ENCODE peak calls at places on chromosomes 13 and 19, in four cellular contexts. J is GM23338; Y is CD4-positive, alpha-beta T cell; D is brain microvascular endothelial cell. H is an unnamed sample. For H3K27me3, the result is how much of the 10 kb centered on the place peaks cover.

GRCh38 chr19:30620354-30620753 is 248.2 kb downstream of the ZNF536 start:
- DNase-seq in Y (no peak), J (no peak), D (no peak), H (no peak)

GRCh38 chr13:61029064-61029463 is 386.6 kb downstream of the PCDH20 start:
- DNase-seq in Y (no peak), J (peak), D (no peak), H (no peak)

GRCh38 chr19:13830761-13831481 is 35.7 kb downstream of the ZSWIM4 start:
- DNase-seq in D (no peak), J (no peak), Y (no peak), H (no peak)

GRCh38 chr13:35957174-35957867 is 173.9 kb downstream of the DCLK1 start:
- DNase-seq in D (no peak), J (no peak), Y (no peak), H (no peak)

GRCh38 chr13:75587679-75588078 is 38.1 kb downstream of the UCHL3 start:
- DNase-seq in Y (no peak), J (peak), D (no peak), H (no peak)

GRCh38 chr13:50285283-50285682 is 270.0 kb downstream of the KCNRG start:
- DNase-seq in J (no peak), Y (no peak), D (no peak), H (no peak)

GRCh38 chr19:51272183-51272817 is 21.4 kb downstream of the SIGLECL1 start:
- DNase-seq in D (no peak), Y (no peak), J (peak), H (no peak)

GRCh38 chr19:46621191-46622117 is 3.4 kb downstream of the PTGIR start:
- DNase-seq in D (no peak), Y (no peak), J (peak), H (peak)

GRCh38 chr13:79861731-79862130 is 380.8 kb downstream of the NDFIP2 start:
- DNase-seq in Y (no peak), J (no peak), D (no peak), H (no peak)

GRCh38 chr13:44815507-44816074 is 173.7 kb downstream of the NUFIP1 start:
- DNase-seq in D (peak), Y (no peak), J (peak), H (peak)

GRCh38 chr19:45577111-45577905 is 7.3 kb downstream of the OPA3 start:
- DNase-seq in Y (no peak), J (peak), D (peak), H (no peak)

GRCh38 chr19:53785196-53785889 is 38.8 kb downstream of the NLRP12 start:
- DNase-seq in J (peak), D (no peak), Y (no peak), H (no peak)

GRCh38 chr13:51806571-51806970 is 2.6 kb upstream of the DHRS12 start:
- DNase-seq in J (no peak), Y (no peak), D (peak), H (no peak)
- H3K27ac ChIP-seq in J (no peak), Y (peak), D (no peak), H (no peak)

GRCh38 chr19:858284-858683 is 1.2 kb upstream of the CFD start:
- DNase-seq in D (no peak), J (no peak), Y (no peak), H (no peak)
- H3K27me3 ChIP-seq in D (under half), J (under half), Y (under half), H (half or more)

DNA sequence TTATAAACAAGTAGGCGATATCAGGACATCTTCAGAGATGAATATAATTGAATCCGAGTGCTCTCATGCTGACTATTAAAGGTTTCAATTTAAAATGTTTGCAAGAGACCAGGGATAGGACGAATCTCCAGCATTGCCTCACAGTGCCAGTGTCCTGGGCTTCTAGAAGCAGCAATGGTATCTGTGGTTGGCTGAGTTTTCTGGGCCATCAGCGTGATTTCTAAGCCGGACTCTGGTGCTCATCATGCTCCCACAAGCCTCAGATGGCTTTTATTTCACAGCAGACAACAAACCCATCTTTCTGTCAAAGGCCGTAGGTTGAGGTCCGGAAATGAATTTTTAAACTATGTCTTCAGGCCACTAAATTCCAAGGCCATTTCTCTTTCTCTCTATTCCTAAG is 187.7 kb downstream of the FOXO1 start:
- DNase-seq in Y (no peak), D (no peak), J (no peak), H (no peak)
- H3K27ac ChIP-seq in Y (no peak), D (no peak), J (no peak), H (peak)

DNA sequence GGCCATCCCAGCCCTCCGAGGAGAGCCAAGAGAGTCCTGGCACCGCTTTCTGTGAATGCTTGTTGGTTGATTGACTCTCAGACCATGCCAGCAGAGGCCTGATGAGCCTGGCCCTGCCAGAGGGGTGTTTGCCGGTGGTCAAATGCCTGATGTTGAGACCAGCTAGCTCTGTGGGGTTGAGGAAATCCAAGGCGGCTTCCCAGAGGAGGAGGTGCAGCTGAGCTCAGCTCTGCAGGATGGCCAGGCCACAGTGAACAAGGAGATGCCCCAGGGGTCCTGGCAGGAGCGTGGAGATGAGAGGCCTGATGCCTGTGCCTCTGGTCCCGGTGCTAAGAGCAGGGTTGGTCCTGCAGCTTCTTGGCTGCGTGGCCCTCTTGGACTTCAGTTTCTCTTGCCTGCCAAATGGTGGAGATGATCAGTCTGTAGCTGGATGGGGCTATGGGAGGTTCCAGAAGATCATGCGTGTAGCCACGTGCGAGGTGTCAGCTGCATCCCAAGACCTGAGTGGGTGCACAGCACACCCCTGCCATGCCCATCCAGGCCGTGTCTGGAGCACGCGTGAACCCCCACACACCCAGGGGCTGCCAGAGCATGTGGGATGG is 16.8 kb downstream of the NFIC start:
- DNase-seq in Y (no peak), D (no peak), J (no peak), H (peak)
- H3K27me3 ChIP-seq in Y (under half), D (under half), J (under half), H (under half)

GRCh38 chr19:17406039-17406886 is 833 bp upstream of the BST2 start:
- DNase-seq in Y (no peak), D (peak), J (no peak), H (no peak)

GRCh38 chr19:17404015-17404414 is 1.4 kb downstream of the BST2 start:
- DNase-seq in J (peak), D (no peak), Y (no peak), H (no peak)

GRCh38 chr19:17405250-17406038 is at the start of gene BST2:
- DNase-seq in J (peak), Y (peak), D (peak), H (peak)

GRCh38 chr19:17404621-17405249 is 695 bp downstream of the BST2 start:
- DNase-seq in J (no peak), D (no peak), Y (no peak), H (no peak)

DNA sequence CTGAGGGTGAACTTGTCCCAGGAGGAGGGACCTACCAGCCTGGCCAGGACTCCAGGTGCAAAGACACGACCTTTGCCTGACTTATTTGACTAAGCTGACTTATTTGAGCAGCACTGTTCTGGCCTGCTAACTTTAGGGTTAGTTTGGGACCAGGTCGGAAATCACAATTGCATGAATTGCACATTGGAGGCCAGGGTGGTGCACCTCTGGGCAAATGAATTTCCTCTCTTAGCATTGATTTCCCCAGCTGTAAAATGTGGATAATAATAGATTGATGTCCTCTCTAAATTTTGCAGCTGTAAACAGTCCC is 1.4 kb upstream of the BST2 start:
- DNase-seq in Y (no peak), J (no peak), D (no peak), H (no peak)
- H3K27ac ChIP-seq in Y (peak), J (no peak), D (no peak), H (no peak)

GRCh38 chr19:1468274-1469199 is 10.5 kb downstream of the C19orf25 start:
- DNase-seq in D (no peak), Y (no peak), J (no peak), H (no peak)

GRCh38 chr19:1469200-1469935 is 9.6 kb downstream of the C19orf25 start:
- DNase-seq in D (no peak), J (no peak), Y (no peak), H (no peak)

GRCh38 chr19:1470864-1471513 is 8.0 kb downstream of the C19orf25 start:
- DNase-seq in D (no peak), J (peak), Y (no peak), H (no peak)

GRCh38 chr19:1471514-1472107 is 7.4 kb downstream of the C19orf25 start:
- DNase-seq in D (no peak), Y (no peak), J (no peak), H (no peak)

GRCh38 chr19:1469936-1470863 is 8.8 kb downstream of the C19orf25 start:
- DNase-seq in J (peak), D (no peak), Y (peak), H (no peak)
- H3K27me3 ChIP-seq in J (half or more), D (half or more), Y (under half), H (under half)

DNA sequence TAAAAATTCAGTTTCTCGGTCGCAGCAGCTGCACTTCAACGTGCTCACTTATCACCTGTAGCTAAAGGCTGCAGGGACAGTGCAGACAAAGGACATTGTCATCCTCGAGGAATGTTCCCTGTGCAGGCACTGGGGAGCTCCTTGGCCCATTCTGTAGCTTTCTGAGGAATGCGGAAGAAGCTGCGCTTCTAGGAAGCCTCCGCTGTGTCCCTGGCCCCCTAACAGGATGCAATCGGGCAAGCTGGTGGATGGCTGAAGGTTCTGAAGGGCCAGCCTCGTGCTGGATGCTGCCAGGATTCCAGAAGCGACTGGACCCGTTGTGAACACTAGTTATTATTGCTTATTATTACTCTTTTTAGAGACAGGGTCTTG is 8.1 kb downstream of the ANO8 start:
- DNase-seq in Y (no peak), J (peak), D (no peak), H (no peak)
- H3K27ac ChIP-seq in Y (no peak), J (no peak), D (no peak), H (peak)